ENCODE peak calls at places on chromosomes 16 and 17, in nine cellular contexts. N is HepG2; F is CD4-positive, CD25-positive, alpha-beta regulatory T cell; H is heart left ventricle; Q is gastrocnemius medialis; Z is esophagus muscularis mucosa; T is BE2C; S is mammary epithelial cell; A is PC-9. B is an unnamed sample. For H3K36me3 and H3K4me1, the result is how much of the 10 kb centered on the place peaks cover.

GRCh38 chr17:15398736-15399331 is 57.4 kb upstream of the TEKT3 start:
- DNase-seq in H (peak), S (peak), N (peak), Q (peak), T (peak), F (no peak), Z (no peak), A (no peak), B (peak)

GRCh38 chr17:1124896-1125774 is 54.6 kb downstream of the ABR start:
- DNase-seq in F (no peak), Z (no peak), N (no peak), Q (no peak), H (peak), A (no peak), S (no peak), T (no peak), B (no peak)

GRCh38 chr16:68190745-68191510 is 45.0 kb downstream of the ESRP2 start:
- DNase-seq in A (no peak), N (peak), Z (no peak), T (no peak), F (no peak), S (no peak), H (no peak), Q (no peak), B (no peak)

GRCh38 chr17:20059728-20060188 is 50.6 kb downstream of the SPECC1 start:
- DNase-seq in S (peak), A (peak), H (no peak), Q (no peak), N (peak), F (no peak), Z (no peak), T (no peak), B (no peak)

GRCh38 chr16:31529398-31530312 is 2.0 kb downstream of the AHSP start:
- DNase-seq in T (no peak), N (no peak), H (no peak), A (no peak), F (no peak), Q (no peak), Z (no peak), S (no peak), B (no peak)

GRCh38 chr17:73901661-73902415 is 257.6 kb upstream of the SDK2 start:
- DNase-seq in Z (no peak), T (peak), F (no peak), S (peak), A (no peak), Q (no peak), H (peak), N (no peak), B (no peak)

GRCh38 chr16:61813339-61813738 is 222.9 kb downstream of the CDH8 start:
- DNase-seq in H (no peak), S (no peak), T (no peak), Z (no peak), N (no peak), F (no peak), A (no peak), Q (no peak), B (no peak)

GRCh38 chr17:44981221-44981968 is 13.3 kb upstream of the C1QL1 start:
- DNase-seq in F (no peak), A (peak), N (peak), Z (no peak), Q (no peak), S (peak), H (no peak), T (no peak), B (no peak)

GRCh38 chr16:30065943-30066881 is 652 bp downstream of the ALDOA start:
- DNase-seq in H (peak), A (no peak), T (peak), Z (no peak), F (no peak), Q (no peak), S (peak), N (no peak), B (peak)

GRCh38 chr17:48483004-48483403 is 47.8 kb downstream of the HOXB1 start:
- DNase-seq in Q (no peak), Z (no peak), N (no peak), T (no peak), F (no peak), A (no peak), H (no peak), S (no peak), B (no peak)

GRCh38 chr16:80894091-80894490 is 89.7 kb upstream of the CDYL2 start:
- DNase-seq in T (no peak), F (no peak), A (no peak), Q (no peak), H (no peak), Z (peak), N (no peak), S (no peak), B (no peak)

GRCh38 chr17:59220328-59221158 is at the start of gene GDPD1:
- DNase-seq in A (peak), Q (peak), Z (peak), T (peak), S (peak), N (peak), H (peak), F (peak), B (peak)

GRCh38 chr17:60300949-60301348 is 91.0 kb downstream of the USP32 start:
- DNase-seq in N (no peak), T (no peak), S (no peak), H (no peak), A (no peak), Q (no peak), Z (no peak), F (no peak), B (no peak)

GRCh38 chr16:35687781-35688180 is 2228.4 kb downstream of the TP53TG3F start:
- DNase-seq in H (no peak), S (no peak), N (no peak), Q (no peak), F (no peak), A (no peak), T (no peak), Z (no peak), B (no peak)

GRCh38 chr17:58564971-58565370 is 50.5 kb upstream of the MTMR4 start:
- DNase-seq in T (no peak), S (no peak), A (no peak), F (no peak), Z (no peak), Q (no peak), N (no peak), H (no peak), B (no peak)

GRCh38 chr16:16083421-16084156 is 134.2 kb downstream of the ABCC1 start:
- DNase-seq in Q (peak), F (no peak), T (peak), A (no peak), S (peak), H (no peak), N (peak), Z (no peak), B (peak)

GRCh38 chr17:13792314-13792713 is 190.6 kb upstream of the HS3ST3A1 start:
- DNase-seq in F (no peak), T (no peak), Z (peak), A (no peak), N (no peak), H (no peak), Q (no peak), S (no peak), B (no peak)

GRCh38 chr17:52027620-52028019 is 130.9 kb downstream of the CA10 start:
- DNase-seq in F (no peak), A (no peak), S (peak), N (no peak), Z (no peak), H (no peak), T (no peak), Q (no peak), B (no peak)

GRCh38 chr16:85592700-85593502 is 20.2 kb upstream of the GSE1 start:
- DNase-seq in H (no peak), A (no peak), N (no peak), S (no peak), Q (no peak), T (no peak), Z (no peak), F (no peak), B (no peak)

GRCh38 chr17:65287040-65287439 is 149.9 kb downstream of the RGS9 start:
- DNase-seq in F (no peak), S (no peak), Z (no peak), H (no peak), T (no peak), A (no peak), Q (no peak), N (no peak), B (no peak)

GRCh38 chr17:77645441-77646430 is 312.8 kb upstream of the TNRC6C start:
- DNase-seq in T (no peak), N (no peak), Q (no peak), Z (no peak), H (no peak), F (peak), S (no peak), A (no peak), B (peak)

GRCh38 chr17:4199818-4200402 is 56.9 kb downstream of the CYB5D2 start:
- DNase-seq in N (peak), S (peak), Z (no peak), A (no peak), T (peak), Q (no peak), F (peak), H (no peak), B (peak)

GRCh38 chr16:85168732-85169256 is 56.5 kb upstream of the CIBAR2 start:
- DNase-seq in N (no peak), S (no peak), F (no peak), H (peak), A (peak), Z (no peak), Q (peak), T (peak), B (peak)

GRCh38 chr17:44083250-44083849 is 12.8 kb downstream of the G6PC3 start:
- DNase-seq in N (peak), Q (no peak), A (peak), F (no peak), Z (no peak), T (peak), S (peak), H (no peak), B (no peak)

GRCh38 chr17:58245428-58246103 is 7.2 kb downstream of the LPO start:
- DNase-seq in N (peak), Z (peak), A (no peak), H (no peak), F (no peak), Q (no peak), S (no peak), T (no peak), B (no peak)

GRCh38 chr17:28741358-28742349 is 2.2 kb upstream of the TRAF4 start:
- DNase-seq in F (no peak), S (no peak), T (no peak), A (no peak), H (no peak), N (no peak), Q (no peak), Z (no peak), B (peak)

GRCh38 chr17:59914274-59914854 is 21.4 kb downstream of the RPS6KB1 start:
- DNase-seq in F (peak), T (peak), Q (no peak), S (peak), Z (no peak), A (no peak), H (no peak), N (peak), B (peak)

GRCh38 chr17:43079578-43080302 is 45.4 kb downstream of the BRCA1 start:
- DNase-seq in F (no peak), T (no peak), S (no peak), H (no peak), N (no peak), Q (no peak), Z (no peak), A (no peak), B (no peak)

GRCh38 chr16:797120-797420 is 3.5 kb downstream of the GNG13 start:
- DNase-seq in Z (no peak), F (no peak), T (no peak), A (peak), S (no peak), N (no peak), Q (no peak), H (no peak), B (peak)

GRCh38 chr17:48068491-48068961 is 20.4 kb downstream of the NFE2L1 start:
- DNase-seq in Q (no peak), T (peak), Z (no peak), A (no peak), N (peak), H (no peak), S (no peak), F (no peak), B (no peak)

GRCh38 chr16:2769100-2769529 is 8.0 kb downstream of the ELOB start:
- DNase-seq in H (no peak), Z (no peak), A (no peak), N (no peak), T (no peak), S (no peak), Q (no peak), F (no peak), B (no peak)

GRCh38 chr17:74523308-74523707 is 8.0 kb downstream of the CD300LB start:
- DNase-seq in N (no peak), A (no peak), T (no peak), H (no peak), S (no peak), Z (peak), F (no peak), Q (no peak), B (no peak)

GRCh38 chr17:47956818-47957590 is 679 bp downstream of the PRR15L start:
- DNase-seq in F (no peak), S (no peak), Q (no peak), T (no peak), N (peak), A (peak), Z (no peak), H (no peak), B (no peak)

GRCh38 chr17:5468075-5468473 is 708 bp downstream of the DHX33 start:
- DNase-seq in Q (no peak), A (no peak), F (peak), T (no peak), Z (no peak), N (no peak), H (no peak), S (peak), B (peak)

GRCh38 chr16:30637952-30638351 is 12.8 kb upstream of the PRR14 start:
- DNase-seq in T (peak), Q (no peak), H (no peak), A (peak), Z (no peak), S (peak), F (peak), N (peak), B (no peak)

GRCh38 chr17:60089097-60089844 is 10.6 kb upstream of the HEATR6 start:
- DNase-seq in T (no peak), F (no peak), A (no peak), N (no peak), S (no peak), H (no peak), Q (no peak), Z (no peak), B (no peak)

GRCh38 chr17:63646492-63646815 is 24.2 kb downstream of the MAP3K3 start:
- DNase-seq in F (no peak), Z (no peak), N (no peak), S (no peak), A (no peak), T (no peak), Q (no peak), H (no peak), B (no peak)

GRCh38 chr16:27588052-27588451 is 38.1 kb downstream of the KATNIP start:
- DNase-seq in A (no peak), S (no peak), T (no peak), H (no peak), Q (no peak), Z (no peak), F (no peak), N (no peak), B (no peak)

GRCh38 chr17:7711356-7711755 is 6.2 kb upstream of the DNAH2 start:
- DNase-seq in Z (no peak), Q (no peak), A (no peak), S (no peak), T (no peak), H (no peak), F (no peak), N (no peak), B (no peak)

GRCh38 chr17:2990396-2990795 is 73.0 kb downstream of the OR1D5 start:
- DNase-seq in A (no peak), F (no peak), T (no peak), Q (no peak), Z (peak), S (no peak), N (no peak), H (no peak), B (no peak)
- H3K36me3 ChIP-seq in A (under half), F (half or more), T (under half), Q (under half), Z (under half), S (under half), N (under half), H (under half), B (under half)

GRCh38 chr16:49312389-49312990 is 30.9 kb upstream of the CBLN1 start:
- DNase-seq in N (no peak), A (no peak), S (no peak), T (no peak), F (no peak), H (no peak), Z (no peak), Q (no peak), B (no peak)
- H3K4me3 ChIP-seq in N (no peak), A (no peak), S (no peak), T (no peak), F (no peak), H (no peak), Z (no peak), Q (no peak), B (no peak)

DNA sequence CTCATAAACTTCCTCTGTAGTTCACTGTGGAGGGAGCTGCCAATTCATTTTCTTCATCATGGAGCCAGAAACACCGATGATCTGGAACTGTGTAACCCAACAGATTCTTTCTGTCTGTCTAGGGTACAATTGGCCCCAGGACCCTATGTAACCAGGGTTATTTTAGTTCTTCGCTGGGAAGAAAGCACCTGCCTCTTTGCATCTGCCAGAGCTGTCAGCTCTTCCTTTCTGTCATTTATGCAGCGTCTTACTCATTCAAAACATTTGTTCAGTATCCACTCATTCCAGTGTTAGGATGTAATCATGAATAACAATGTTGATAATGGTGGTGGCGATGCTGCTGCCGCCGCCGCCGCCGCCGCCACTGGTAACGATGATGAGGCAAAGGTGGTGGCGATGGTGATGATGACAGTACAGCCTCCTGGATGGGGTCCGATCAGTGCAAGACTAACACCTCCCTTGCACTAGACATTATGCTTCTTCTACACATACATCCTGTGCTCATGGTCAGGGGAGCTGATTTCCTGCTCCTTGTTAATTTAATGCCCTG is 46.1 kb downstream of the IRX5 start:
- DNase-seq in S (no peak), H (no peak), Z (no peak), Q (no peak), A (no peak), F (no peak), N (no peak), T (no peak), B (peak)
- H3K4me1 ChIP-seq in S (under half), H (under half), Z (under half), Q (under half), A (under half), F (under half), N (under half), T (under half), B (under half)

GRCh38 chr17:50961282-50962220 is 95.4 kb upstream of the TOB1 start:
- DNase-seq in F (no peak), A (no peak), H (no peak), T (peak), Z (no peak), Q (no peak), N (no peak), S (no peak), B (no peak)
- H3K36me3 ChIP-seq in F (under half), A (under half), H (under half), T (under half), Z (under half), Q (under half), N (under half), S (under half), B (under half)

GRCh38 chr16:78048319-78048718 is 26.0 kb downstream of the CLEC3A start:
- DNase-seq in A (no peak), S (no peak), Q (no peak), F (no peak), T (no peak), H (no peak), N (no peak), Z (no peak), B (no peak)
- H3K4me3 ChIP-seq in A (no peak), S (no peak), Q (no peak), F (no peak), T (no peak), H (no peak), N (no peak), Z (no peak), B (no peak)

DNA sequence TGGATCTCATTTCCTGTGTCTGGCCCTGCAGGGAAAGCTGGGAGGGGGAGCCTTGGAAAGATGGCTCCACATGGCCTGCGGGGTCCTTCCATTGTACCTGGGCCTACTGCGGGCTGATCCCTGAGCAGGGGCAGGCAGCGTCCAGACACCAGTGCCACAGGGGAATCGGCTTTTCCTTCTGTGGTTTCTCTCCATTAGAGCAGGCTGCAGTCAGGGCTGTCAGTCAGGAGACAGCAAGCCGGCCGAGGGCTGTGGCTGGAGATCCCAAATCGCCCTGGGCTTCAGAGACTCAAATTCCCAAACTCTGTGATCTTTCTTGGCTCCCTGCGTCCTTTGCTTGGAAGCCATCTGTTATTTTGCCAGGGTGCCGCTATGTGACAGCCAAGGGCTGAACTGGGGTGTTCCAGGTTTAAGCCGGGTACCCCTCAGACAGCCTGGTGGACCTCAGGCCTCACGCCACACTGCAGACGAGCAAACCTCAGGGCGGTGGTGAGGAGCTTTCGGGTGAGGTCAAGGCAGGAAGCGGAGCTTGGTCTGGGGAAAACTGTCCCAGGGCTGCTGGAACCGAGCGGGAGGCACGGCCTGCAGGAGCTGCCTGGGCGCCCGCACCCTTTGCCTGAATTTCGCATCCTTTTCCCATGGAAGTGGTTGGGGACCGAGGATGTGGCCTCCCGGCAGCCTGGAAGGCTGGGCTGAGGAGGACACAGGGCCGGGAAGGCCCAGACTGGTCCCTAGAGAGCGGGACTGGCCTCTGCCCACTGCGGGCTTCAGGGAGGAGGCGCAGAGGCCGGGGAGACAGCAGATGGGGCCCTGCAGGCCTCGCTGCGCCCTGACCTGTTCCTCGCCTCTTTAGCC is 1.5 kb upstream of the CPNE7 start:
- DNase-seq in F (no peak), Q (no peak), A (no peak), H (no peak), S (no peak), T (peak), Z (no peak), N (no peak), B (peak)
- H3K4me1 ChIP-seq in F (under half), Q (under half), A (under half), H (under half), S (under half), T (under half), Z (under half), N (under half), B (under half)

GRCh38 chr17:80395402-80396151 is 19.4 kb upstream of the ENDOV start:
- DNase-seq in A (no peak), F (no peak), T (no peak), N (no peak), Z (no peak), H (no peak), Q (no peak), S (no peak), B (no peak)
- H3K36me3 ChIP-seq in A (under half), F (under half), T (under half), N (under half), Z (under half), H (under half), Q (under half), S (under half), B (under half)